ENCODE peak calls at places on chromosomes 7 and 10, in nine cellular contexts. J is stomach, W is upper lobe of left lung, Q is transverse colon, M is sigmoid colon, B is SK-N-SH, G is esophagus muscularis mucosa, Z is HepG2, Y is H1. V is an unnamed sample.

GRCh38 chr10:3907514-3907913 is 122.5 kb upstream of the KLF6 start:
- DNase-seq in J (no peak), W (no peak), Q (no peak), M (peak), B (no peak), G (no peak), Z (no peak), Y (no peak), V (no peak)

GRCh38 chr10:16441106-16441850 is 4.5 kb downstream of the PTER start:
- DNase-seq in J (no peak), W (no peak), Q (no peak), M (no peak), B (peak), G (no peak), Z (no peak), Y (no peak), V (no peak)

GRCh38 chr10:122316224-122316884 is 45.3 kb downstream of the BTBD16 start:
- DNase-seq in J (no peak), W (no peak), Q (no peak), M (no peak), B (no peak), G (peak), Z (peak), Y (no peak), V (no peak)

GRCh38 chr7:82185443-82185842 is 258.1 kb downstream of the CACNA2D1 start:
- DNase-seq in J (no peak), W (no peak), Q (no peak), M (no peak), B (no peak), G (no peak), Z (no peak), Y (no peak), V (no peak)

GRCh38 chr10:78473016-78473415 is 439.4 kb downstream of the RPS24 start:
- DNase-seq in J (no peak), W (no peak), Q (no peak), M (no peak), B (peak), G (peak), Z (no peak), Y (no peak), V (no peak)

GRCh38 chr7:128383781-128384180 is 22.3 kb upstream of the PRRT4 start:
- DNase-seq in J (no peak), W (no peak), Q (no peak), M (no peak), B (peak), G (no peak), Z (no peak), Y (no peak), V (no peak)

GRCh38 chr7:65251851-65252620 is 121.6 kb upstream of the ZNF92 start:
- DNase-seq in J (peak), W (peak), Q (no peak), M (peak), B (peak), G (peak), Z (peak), Y (peak), V (no peak)

GRCh38 chr7:100465702-100466311 is 1.7 kb upstream of the SPACDR start:
- DNase-seq in J (peak), W (peak), Q (peak), M (peak), B (peak), G (no peak), Z (peak), Y (no peak), V (no peak)

GRCh38 chr10:110420401-110421193 is 77.1 kb upstream of the DUSP5 start:
- DNase-seq in J (peak), W (peak), Q (no peak), M (no peak), B (no peak), G (no peak), Z (no peak), Y (no peak), V (no peak)

GRCh38 chr10:132533571-132534260 is 3.9 kb upstream of the INPP5A start:
- DNase-seq in J (peak), W (peak), Q (no peak), M (peak), B (no peak), G (no peak), Z (no peak), Y (no peak), V (peak)

GRCh38 chr10:104109908-104110662 is 11.9 kb upstream of the SFR1 start:
- DNase-seq in J (no peak), W (no peak), Q (no peak), M (no peak), B (no peak), G (no peak), Z (peak), Y (no peak), V (no peak)

GRCh38 chr7:47621985-47622561 is 40.2 kb upstream of the TNS3 start:
- DNase-seq in J (no peak), W (no peak), Q (no peak), M (no peak), B (no peak), G (no peak), Z (no peak), Y (no peak), V (no peak)

GRCh38 chr10:104123397-104123796 is 1.4 kb downstream of the SFR1 start:
- DNase-seq in J (no peak), W (no peak), Q (no peak), M (no peak), B (peak), G (no peak), Z (no peak), Y (no peak), V (no peak)

GRCh38 chr7:48107926-48108472 is 18.9 kb downstream of the UPP1 start:
- DNase-seq in J (no peak), W (no peak), Q (no peak), M (no peak), B (no peak), G (peak), Z (no peak), Y (no peak), V (no peak)

GRCh38 chr7:562789-563628 is 43.4 kb upstream of the PDGFA start:
- DNase-seq in J (no peak), W (no peak), Q (no peak), M (no peak), B (no peak), G (no peak), Z (no peak), Y (no peak), V (no peak)

GRCh38 chr7:91519241-91520200 is 255.3 kb downstream of the FZD1 start:
- DNase-seq in J (no peak), W (no peak), Q (no peak), M (no peak), B (no peak), G (no peak), Z (no peak), Y (no peak), V (no peak)

GRCh38 chr10:75825220-75825619 is 393.8 kb downstream of the LRMDA start:
- DNase-seq in J (no peak), W (no peak), Q (no peak), M (no peak), B (no peak), G (no peak), Z (no peak), Y (no peak), V (no peak)

GRCh38 chr7:4799508-4800268 is 24.3 kb downstream of the AP5Z1 start:
- DNase-seq in J (no peak), W (no peak), Q (no peak), M (no peak), B (no peak), G (no peak), Z (no peak), Y (no peak), V (no peak)

GRCh38 chr10:454860-455259 is 234.6 kb downstream of the DIP2C start:
- DNase-seq in J (peak), W (no peak), Q (no peak), M (peak), B (no peak), G (no peak), Z (no peak), Y (no peak), V (no peak)

GRCh38 chr7:27269455-27269854 is 26.9 kb downstream of the EVX1 start:
- DNase-seq in J (no peak), W (no peak), Q (no peak), M (no peak), B (no peak), G (no peak), Z (peak), Y (no peak), V (no peak)
- TF ChIP-seq CTCF in J (no peak), W (no peak), Q (no peak), M (no peak), B (no peak), G (no peak), Z (peak), Y (peak), V (no peak)

GRCh38 chr7:148700693-148701092 is 2.0 kb downstream of the CUL1 start:
- DNase-seq in J (no peak), W (peak), Q (peak), M (no peak), B (peak), G (no peak), Z (no peak), Y (no peak), V (no peak)
- TF ChIP-seq POLR2AphosphoS5 in J (no peak), W (no peak), Q (no peak), M (no peak), B (no peak), G (no peak), Z (no peak), Y (no peak), V (no peak)

GRCh38 chr7:155280446-155281410 is 16.9 kb upstream of the INSIG1 start:
- DNase-seq in J (no peak), W (peak), Q (no peak), M (no peak), B (no peak), G (no peak), Z (no peak), Y (no peak), V (no peak)

GRCh38 chr7:155281411-155281969 is 16.2 kb upstream of the INSIG1 start:
- DNase-seq in J (no peak), W (peak), Q (no peak), M (peak), B (no peak), G (no peak), Z (no peak), Y (no peak), V (peak)

GRCh38 chr7:155283565-155284194 is 14.0 kb upstream of the INSIG1 start:
- DNase-seq in J (no peak), W (no peak), Q (no peak), M (no peak), B (no peak), G (no peak), Z (no peak), Y (no peak), V (no peak)

GRCh38 chr7:155284496-155285274 is 13.0 kb upstream of the INSIG1 start:
- DNase-seq in J (peak), W (peak), Q (no peak), M (no peak), B (no peak), G (no peak), Z (no peak), Y (no peak), V (peak)

GRCh38 chr7:155282671-155283070 is 15.0 kb upstream of the INSIG1 start:
- DNase-seq in J (no peak), W (peak), Q (peak), M (no peak), B (no peak), G (no peak), Z (no peak), Y (no peak), V (no peak)
- TF ChIP-seq EP300 in J (no peak), W (no peak), Q (no peak), M (no peak), B (no peak), G (no peak), Z (no peak), Y (no peak), V (no peak)

DNA sequence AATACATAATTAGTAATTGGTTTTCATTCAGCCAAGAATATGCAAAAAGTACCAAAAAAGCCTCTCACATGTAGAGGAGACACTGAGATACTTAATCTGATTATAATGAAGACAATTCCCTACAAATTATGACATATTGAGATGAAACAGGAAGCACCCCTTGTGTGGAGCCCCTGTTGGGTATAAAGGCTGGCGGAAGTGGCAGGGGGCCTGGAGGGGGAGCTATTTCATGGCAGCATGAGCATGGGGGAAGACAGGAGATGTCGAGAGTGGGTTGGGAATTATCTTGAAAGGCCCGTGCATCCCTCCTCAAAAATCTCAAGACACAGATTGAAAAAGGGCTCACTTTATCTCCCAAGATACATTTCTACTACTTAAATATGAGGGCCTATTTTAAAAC is 96.9 kb downstream of the PIP4K2A start:
- DNase-seq in J (no peak), W (no peak), Q (no peak), M (no peak), B (no peak), G (no peak), Z (no peak), Y (no peak), V (no peak)
- TF ChIP-seq CTCF in J (no peak), W (no peak), Q (no peak), M (no peak), B (peak), G (no peak), Z (peak), Y (peak), V (no peak)

GRCh38 chr10:98478430-98479222 is 31.9 kb upstream of the HPS1 start:
- DNase-seq in J (no peak), W (no peak), Q (no peak), M (no peak), B (no peak), G (no peak), Z (no peak), Y (no peak), V (no peak)
- TF ChIP-seq POLR2AphosphoS5 in J (no peak), W (no peak), Q (no peak), M (no peak), B (no peak), G (no peak), Z (no peak), Y (no peak), V (no peak)

GRCh38 chr7:32673275-32673983 is 178.1 kb downstream of the AVL9 start:
- DNase-seq in J (no peak), W (no peak), Q (no peak), M (no peak), B (no peak), G (no peak), Z (no peak), Y (no peak), V (no peak)

GRCh38 chr7:32670105-32670504 is 174.8 kb downstream of the AVL9 start:
- DNase-seq in J (peak), W (no peak), Q (peak), M (no peak), B (no peak), G (no peak), Z (peak), Y (no peak), V (no peak)
- TF ChIP-seq EP300 in J (no peak), W (no peak), Q (no peak), M (no peak), B (no peak), G (no peak), Z (peak), Y (no peak), V (no peak)

GRCh38 chr7:55509322-55509721 is 63.0 kb downstream of the VOPP1 start:
- DNase-seq in J (no peak), W (peak), Q (no peak), M (no peak), B (no peak), G (no peak), Z (no peak), Y (no peak), V (no peak)
- TF ChIP-seq CTCF in J (no peak), W (no peak), Q (no peak), M (no peak), B (no peak), G (no peak), Z (no peak), Y (no peak), V (no peak)

GRCh38 chr10:128047337-128047736 is 78.9 kb downstream of the MKI67 start:
- DNase-seq in J (peak), W (peak), Q (peak), M (peak), B (no peak), G (no peak), Z (no peak), Y (peak), V (peak)
- TF ChIP-seq POLR2AphosphoS5 in J (no peak), W (peak), Q (peak), M (peak), B (no peak), G (peak), Z (no peak), Y (no peak), V (peak)

DNA sequence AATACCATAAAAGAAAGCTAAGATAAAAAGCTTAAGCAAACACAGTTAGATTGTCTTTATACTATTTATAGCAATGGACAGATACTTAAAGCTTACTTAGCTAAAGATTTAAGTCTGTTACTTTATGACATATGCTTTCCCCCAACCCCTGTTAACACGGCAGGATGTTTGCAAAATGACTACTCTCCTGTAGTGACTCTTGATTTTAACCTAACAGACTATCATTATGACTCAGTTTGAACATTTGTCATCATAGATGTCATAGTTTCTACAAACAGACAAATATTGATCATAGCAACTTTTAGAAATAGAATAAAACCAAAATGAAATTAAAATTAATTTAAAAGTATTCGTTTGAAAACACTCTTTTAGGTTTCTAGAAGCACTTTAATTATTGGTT is 7.8 kb upstream of the COMMD3 start:
- DNase-seq in J (no peak), W (no peak), Q (no peak), M (no peak), B (no peak), G (no peak), Z (no peak), Y (no peak), V (no peak)
- TF ChIP-seq EP300 in J (no peak), W (no peak), Q (no peak), M (no peak), B (no peak), G (no peak), Z (no peak), Y (no peak), V (no peak)

V was measured in suprapubic skin.